ENCODE peak calls at places on chromosomes 12 and 14, in seven cellular contexts. I, X, Q, J, A, U and T are unnamed samples.
A peak's percentile ranks its signal among the peaks of the same experiment; 100 is the strongest.

GRCh38 chr12:96233941-96234461 is 39.8 kb downstream of the ELK3 start:
- DNase-seq in I (no peak), X (no peak), Q (peak; percentile 49), J (peak; percentile 75), A (peak; percentile 95), U (no peak), T (no peak)

GRCh38 chr14:89386214-89386886 is 30.7 kb downstream of the FOXN3 start:
- DNase-seq in I (no peak), X (no peak), Q (peak; percentile 34), J (no peak), A (peak; percentile 22), U (no peak), T (no peak)

GRCh38 chr14:36553650-36554260 is 28.7 kb downstream of the NKX2-8 start:
- DNase-seq in I (peak; percentile 68), X (peak; percentile 66), Q (peak; percentile 54), J (no peak), A (peak; percentile 51), U (peak; percentile 29), T (peak; percentile 70)

GRCh38 chr12:116784238-116784612 is 46.1 kb downstream of the RNFT2 start:
- DNase-seq in I (no peak), X (no peak), Q (peak; percentile 75), J (no peak), A (no peak), U (peak; percentile 55), T (peak; percentile 32)

GRCh38 chr12:6613776-6614512 is 6.8 kb upstream of the CHD4 start:
- DNase-seq in I (peak; percentile 96), X (peak; percentile 96), Q (peak; percentile 99), J (peak; percentile 92), A (peak; percentile 99), U (peak; percentile 68), T (peak; percentile 91)

GRCh38 chr12:89721291-89721987 is 12.8 kb upstream of the ATP2B1 start:
- DNase-seq in I (no peak), X (no peak), Q (no peak), J (no peak), A (no peak), U (no peak), T (no peak)

GRCh38 chr12:18946106-18946505 is 183.4 kb upstream of the PLEKHA5 start:
- DNase-seq in I (no peak), X (no peak), Q (no peak), J (no peak), A (no peak), U (no peak), T (no peak)

GRCh38 chr12:64392221-64392620 is 1.7 kb upstream of the C12orf56 start:
- DNase-seq in I (peak; percentile 51), X (peak; percentile 49), Q (peak; percentile 58), J (no peak), A (peak; percentile 56), U (peak; percentile 54), T (peak; percentile 57)

GRCh38 chr14:77052281-77053044 is 24.0 kb upstream of the IRF2BPL start:
- DNase-seq in I (no peak), X (no peak), Q (no peak), J (no peak), A (no peak), U (no peak), T (no peak)

GRCh38 chr12:131033886-131034482 is 80.3 kb downstream of the ADGRD1 start:
- DNase-seq in I (no peak), X (no peak), Q (no peak), J (no peak), A (no peak), U (no peak), T (no peak)

GRCh38 chr12:68097386-68097785 is 62.2 kb downstream of the IFNG start:
- DNase-seq in I (no peak), X (no peak), Q (no peak), J (no peak), A (no peak), U (no peak), T (no peak)

DNA sequence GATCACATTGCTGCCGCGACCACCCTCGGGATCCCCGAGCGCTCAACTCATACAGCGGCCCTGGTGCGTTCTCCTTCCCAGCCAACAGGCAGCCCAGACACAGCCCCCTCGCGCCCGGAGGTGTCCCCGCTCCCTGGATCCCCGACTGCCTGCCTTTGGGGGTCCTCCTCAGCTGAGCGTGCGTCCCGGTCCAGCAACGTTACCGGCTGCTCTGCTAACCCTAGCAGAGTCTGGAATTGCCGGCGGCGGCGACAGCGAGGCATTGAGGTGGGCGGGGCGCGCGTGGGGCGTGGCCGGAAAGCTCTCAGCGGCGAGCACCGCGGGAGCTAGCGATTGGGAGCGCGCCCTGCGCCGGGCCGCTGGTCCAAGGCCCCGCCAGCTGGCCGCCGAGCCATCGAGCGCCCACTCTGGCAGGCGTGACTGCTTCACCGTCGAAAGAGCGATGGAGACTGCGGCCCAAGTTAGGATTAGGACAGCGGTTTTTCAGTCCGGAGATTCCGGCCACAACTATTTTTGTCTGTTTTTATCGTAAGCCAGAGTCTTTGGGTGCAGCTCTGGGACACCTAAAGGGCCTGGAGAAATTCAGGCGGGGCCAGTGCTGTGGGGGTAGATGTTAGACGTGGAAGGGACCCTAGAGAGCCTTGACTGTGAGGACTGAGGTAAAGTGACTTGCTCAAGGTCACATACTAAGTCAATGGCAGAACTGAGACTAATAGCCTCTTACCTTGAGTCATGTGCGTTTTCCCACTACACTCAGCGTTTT is at the start of gene HEATR5A:
- DNase-seq in I (peak; percentile 97), X (peak; percentile 98), Q (peak; percentile 98), J (peak; percentile 100), A (peak; percentile 94), U (peak; percentile 78), T (peak; percentile 96)
- TF ChIP-seq CTCF in I (peak; percentile 25), X (peak; percentile 35), Q (peak; percentile 48), J (peak; percentile 29), A (peak; percentile 39), U (no peak), T (peak; percentile 38)

GRCh38 chr12:120231316-120232011 is 30.6 kb upstream of the RPLP0 start:
- DNase-seq in I (no peak), X (no peak), Q (peak; percentile 96), J (peak; percentile 88), A (peak; percentile 97), U (peak; percentile 94), T (peak; percentile 94)
- H3K4me3 ChIP-seq in I (no peak overlapping the region), X (no peak overlapping the region), Q (peak overlapping the region; percentile 63), J (no peak overlapping the region), A (no peak overlapping the region), U (peak overlapping the region; percentile 25), T (no peak overlapping the region)

DNA sequence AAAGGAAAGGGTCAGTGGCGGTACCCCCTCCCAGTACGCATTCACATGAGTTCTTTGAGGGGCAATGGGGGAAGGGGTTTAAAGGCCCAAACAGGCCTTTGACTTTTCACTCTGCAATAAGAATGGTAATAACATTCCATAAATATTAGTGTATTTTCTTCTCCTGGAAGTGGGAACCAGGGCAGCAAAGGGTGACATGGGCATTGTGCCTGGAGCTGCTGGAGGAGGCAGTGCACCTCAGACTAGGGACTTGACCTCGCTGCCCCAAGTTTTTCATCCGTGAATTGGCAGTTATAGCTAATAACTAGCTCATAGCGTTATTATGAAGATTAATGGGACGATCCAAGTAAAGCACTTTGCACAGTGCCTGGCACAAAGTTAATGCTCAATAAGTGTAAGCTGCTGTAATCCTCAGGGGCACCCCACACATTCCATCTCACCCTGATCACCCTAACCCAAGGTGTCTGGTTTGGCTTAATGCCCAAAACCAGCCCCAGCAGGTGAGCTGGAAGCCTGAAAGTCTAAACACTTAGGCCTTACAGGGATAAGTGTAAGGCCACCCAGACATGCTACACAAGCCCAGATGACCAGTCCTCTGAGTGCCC is 2.8 kb upstream of the KCNH3 start:
- DNase-seq in I (no peak), X (no peak), Q (peak; percentile 40), J (no peak), A (no peak), U (no peak), T (no peak)
- H3K27ac ChIP-seq in I (no peak overlapping the region), X (no peak overlapping the region), Q (no peak overlapping the region), J (no peak overlapping the region), A (no peak overlapping the region), U (no peak overlapping the region), T (no peak overlapping the region)

GRCh38 chr12:27969901-27970390 is 2.6 kb downstream of the PTHLH start:
- DNase-seq in I (peak; percentile 75), X (peak; percentile 90), Q (peak; percentile 94), J (peak; percentile 78), A (peak; percentile 53), U (peak; percentile 47), T (peak; percentile 81)
- TF ChIP-seq CTCF in I (peak; percentile 10), X (no peak), Q (peak; percentile 12), J (no peak), A (peak; percentile 34), U (peak; percentile 65), T (peak; percentile 39)

DNA sequence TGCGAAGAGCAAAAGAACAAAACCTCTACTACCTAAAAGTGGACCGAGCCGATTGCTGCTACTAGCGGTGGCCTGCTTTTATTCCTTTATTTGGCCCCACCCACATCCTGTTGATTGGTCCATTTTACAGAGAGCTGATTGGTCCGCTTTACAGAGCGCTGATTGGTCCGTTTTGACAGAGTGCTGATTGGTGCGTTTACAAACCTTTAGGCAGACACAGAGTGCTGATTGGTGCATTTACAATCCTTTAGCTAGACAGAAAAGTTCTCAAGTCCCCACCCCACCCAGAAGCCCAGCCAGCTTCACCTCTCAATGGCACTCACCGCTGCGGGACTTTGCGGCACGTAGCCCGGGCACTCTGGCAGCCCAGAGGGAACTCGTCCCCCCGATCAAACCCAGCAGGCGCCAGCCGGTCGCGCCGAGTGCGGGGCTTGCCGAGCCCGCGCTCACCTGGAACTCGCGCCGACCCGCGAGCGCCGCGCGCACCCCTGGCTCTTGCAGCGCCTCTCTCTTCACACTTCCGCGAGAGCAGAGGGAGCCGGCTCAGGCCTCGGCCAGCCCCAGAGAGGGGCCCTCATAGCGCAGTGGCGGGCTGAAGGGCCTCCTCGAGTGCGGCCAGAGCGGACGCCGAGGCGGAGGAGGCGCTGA is 8.7 kb upstream of the FGD4 start:
- DNase-seq in I (no peak), X (no peak), Q (peak; percentile 53), J (peak; percentile 84), A (no peak), U (no peak), T (no peak)
- H3K4me3 ChIP-seq in I (no peak overlapping the region), X (no peak overlapping the region), Q (no peak overlapping the region), J (peak overlapping the region; percentile 39), A (peak overlapping the region; percentile 27), U (peak overlapping the region; percentile 46), T (no peak overlapping the region)

GRCh38 chr12:127928178-127928577 is 338.8 kb upstream of the TMEM132C start:
- DNase-seq in I (no peak), X (no peak), Q (no peak), J (no peak), A (no peak), U (no peak), T (no peak)
- H3K27ac ChIP-seq in I (no peak overlapping the region), X (no peak overlapping the region), Q (no peak overlapping the region), J (no peak overlapping the region), A (no peak overlapping the region), U (no peak overlapping the region), T (no peak overlapping the region)

GRCh38 chr12:49296836-49297694 is 2.1 kb downstream of the PRPH start:
- DNase-seq in I (no peak), X (peak; percentile 80), Q (peak; percentile 97), J (peak; percentile 74), A (no peak), U (peak; percentile 86), T (no peak)
- TF ChIP-seq CTCF in I (no peak), X (peak; percentile 23), Q (peak; percentile 55), J (no peak), A (no peak), U (no peak), T (no peak)